ENCODE peak calls at places on chromosome 11, in five cellular contexts. G, Q, S, P and N are unnamed samples.

GRCh38 chr11:94574193-94574961 is 7.2 kb downstream of the PIWIL4 start:
- DNase-seq in G (no peak), Q (no peak), S (peak; percentile 78), P (no peak), N (peak; percentile 20)

GRCh38 chr11:64580387-64580786 is 10.6 kb upstream of the SLC22A12 start:
- DNase-seq in G (no peak), Q (no peak), S (no peak), P (no peak), N (no peak)

GRCh38 chr11:47270331-47271271 is 668 bp downstream of the MADD start:
- DNase-seq in G (peak; percentile 18), Q (peak; percentile 12), S (peak; percentile 51), P (peak; percentile 48), N (peak; percentile 54)

GRCh38 chr11:117664897-117665296 is 132.1 kb downstream of the DSCAML1 start:
- DNase-seq in G (no peak), Q (no peak), S (no peak), P (no peak), N (no peak)

GRCh38 chr11:24421766-24422165 is 75.1 kb upstream of the LUZP2 start:
- DNase-seq in G (no peak), Q (no peak), S (no peak), P (no peak), N (peak; percentile 1)

GRCh38 chr11:8760896-8761295 is 78.3 kb downstream of the RPL27A start:
- DNase-seq in G (no peak), Q (no peak), S (peak; percentile 41), P (no peak), N (no peak)

GRCh38 chr11:2269601-2270321 is 627 bp downstream of the ASCL2 start:
- DNase-seq in G (peak; percentile 15), Q (no peak), S (no peak), P (no peak), N (peak; percentile 50)

GRCh38 chr11:34423300-34423699 is 15.4 kb upstream of the CAT start:
- DNase-seq in G (no peak), Q (no peak), S (no peak), P (no peak), N (no peak)

GRCh38 chr11:68380786-68381622 is 68.6 kb downstream of the LRP5 start:
- DNase-seq in G (no peak), Q (no peak), S (no peak), P (no peak), N (no peak)

GRCh38 chr11:123903932-123904331 is 2.0 kb downstream of the OR8D4 start:
- DNase-seq in G (no peak), Q (no peak), S (no peak), P (no peak), N (no peak)

GRCh38 chr11:77038825-77039326 is 4.7 kb downstream of the B3GNT6 start:
- DNase-seq in G (no peak), Q (no peak), S (peak; percentile 13), P (no peak), N (no peak)